ENCODE peak calls at places on chromosomes 2 and 18, in six cellular contexts. E, S, H, D, O and B are unnamed samples.

GRCh38 chr2:176380341-176380740 is 111.1 kb downstream of the MTX2 start:
- DNase-seq in S (no peak), H (no peak), D (no peak), O (no peak), E (no peak), B (no peak)

GRCh38 chr2:181340891-181341290 is 116.3 kb upstream of the ITGA4 start:
- DNase-seq in O (no peak), D (no peak), E (no peak), H (no peak), S (no peak), B (no peak)

GRCh38 chr2:3662239-3662638 is 4.2 kb downstream of the ALLC start:
- DNase-seq in E (no peak), O (no peak), D (no peak), H (no peak), S (no peak), B (no peak)

GRCh38 chr2:72988726-72989273 is 71.5 kb downstream of the EMX1 start:
- DNase-seq in E (peak), H (no peak), S (no peak), D (peak), O (no peak), B (peak)

GRCh38 chr2:183215917-183216316 is 91.7 kb downstream of the NUP35 start:
- DNase-seq in E (no peak), D (no peak), O (no peak), H (no peak), S (no peak), B (no peak)

GRCh38 chr2:238426568-238427434 is at the start of gene ASB1:
- DNase-seq in S (peak), D (peak), E (peak), O (peak), H (peak), B (peak)

GRCh38 chr2:237581751-237582746 is 8.5 kb downstream of the RAB17 start:
- DNase-seq in H (peak), D (peak), E (peak), S (peak), O (no peak), B (peak)

GRCh38 chr2:174669321-174669720 is 71.7 kb upstream of the WIPF1 start:
- DNase-seq in E (no peak), O (no peak), D (no peak), S (no peak), H (no peak), B (no peak)

GRCh38 chr2:96875498-96876035 is 5.7 kb upstream of the SEMA4C start:
- DNase-seq in S (no peak), O (no peak), E (no peak), D (no peak), H (no peak), B (no peak)

GRCh38 chr18:49193896-49194295 is 243.1 kb upstream of the SMAD7 start:
- DNase-seq in O (no peak), H (no peak), S (no peak), D (no peak), E (no peak), B (no peak)

GRCh38 chr2:8408560-8409460 is 273.0 kb upstream of the ID2 start:
- DNase-seq in O (no peak), E (no peak), D (no peak), H (no peak), S (no peak), B (no peak)

GRCh38 chr18:10089881-10090280 is 176.1 kb downstream of the VAPA start:
- DNase-seq in E (no peak), H (no peak), S (no peak), O (no peak), D (no peak), B (no peak)

GRCh38 chr2:157312866-157313486 is 12.6 kb downstream of the ERMN start:
- DNase-seq in E (no peak), D (no peak), H (no peak), S (no peak), O (no peak), B (no peak)

GRCh38 chr2:200305797-200306718 is at the start of gene SPATS2L:
- DNase-seq in D (peak), E (peak), O (peak), S (peak), H (peak), B (peak)

GRCh38 chr2:200968162-200968561 is 4.7 kb upstream of the ORC2 start:
- DNase-seq in H (no peak), O (no peak), S (no peak), E (no peak), D (no peak), B (no peak)

GRCh38 chr2:152573168-152573567 is 144.1 kb downstream of the PRPF40A start:
- DNase-seq in E (no peak), D (no peak), O (no peak), S (peak), H (no peak), B (no peak)

GRCh38 chr2:233084488-233084887 is 24.3 kb downstream of the INPP5D start:
- DNase-seq in D (peak), E (no peak), H (peak), S (no peak), O (no peak), B (peak)

GRCh38 chr2:121034551-121034950 is 250.5 kb downstream of the TFCP2L1 start:
- DNase-seq in S (no peak), D (no peak), E (no peak), O (no peak), H (no peak), B (no peak)

GRCh38 chr18:7979714-7980113 is 412.6 kb downstream of the PTPRM start:
- DNase-seq in D (no peak), H (no peak), E (no peak), S (no peak), O (no peak), B (no peak)

GRCh38 chr18:69647695-69648094 is 247.0 kb downstream of the DOK6 start:
- DNase-seq in H (no peak), E (no peak), S (no peak), D (no peak), O (no peak), B (no peak)

GRCh38 chr2:99722726-99723125 is 232.9 kb upstream of the REV1 start:
- DNase-seq in E (no peak), H (no peak), S (peak), O (no peak), D (no peak), B (no peak)

GRCh38 chr2:127347734-127348392 is 39.9 kb downstream of the MAP3K2 start:
- DNase-seq in S (no peak), E (no peak), H (no peak), O (no peak), D (no peak), B (no peak)
- H3K27ac ChIP-seq in S (no peak), E (no peak), H (no peak), O (no peak), D (no peak), B (peak)

GRCh38 chr2:37414470-37414949 is 70.1 kb downstream of the QPCT start:
- DNase-seq in E (no peak), O (no peak), S (peak), D (no peak), H (no peak), B (no peak)

GRCh38 chr2:37412201-37412600 is 67.8 kb downstream of the QPCT start:
- DNase-seq in H (no peak), E (no peak), S (no peak), D (no peak), O (no peak), B (no peak)

GRCh38 chr2:37417321-37417720 is 72.9 kb downstream of the QPCT start:
- DNase-seq in H (no peak), E (no peak), D (no peak), O (no peak), S (no peak), B (no peak)

GRCh38 chr2:37418956-37419355 is 74.5 kb downstream of the QPCT start:
- DNase-seq in S (no peak), O (no peak), D (no peak), E (no peak), H (no peak), B (no peak)

GRCh38 chr2:37415128-37415817 is 70.8 kb downstream of the QPCT start:
- DNase-seq in D (no peak), E (no peak), H (no peak), O (no peak), S (peak), B (no peak)
- TF ChIP-seq CTCF in D (no peak), E (no peak), H (no peak), O (no peak), S (no peak), B (no peak)

GRCh38 chr2:165407464-165407863 is 62.0 kb upstream of the CSRNP3 start:
- DNase-seq in E (no peak), O (no peak), D (no peak), S (no peak), H (no peak), B (no peak)
- H3K27ac ChIP-seq in E (no peak), O (no peak), D (no peak), S (no peak), H (no peak), B (no peak)

GRCh38 chr2:36785179-36785795 is 88.8 kb downstream of the VIT start:
- DNase-seq in O (no peak), D (no peak), S (peak), E (no peak), H (peak), B (peak)
- TF ChIP-seq CTCF in O (peak), D (peak), S (peak), E (peak), H (peak), B (peak)

DNA sequence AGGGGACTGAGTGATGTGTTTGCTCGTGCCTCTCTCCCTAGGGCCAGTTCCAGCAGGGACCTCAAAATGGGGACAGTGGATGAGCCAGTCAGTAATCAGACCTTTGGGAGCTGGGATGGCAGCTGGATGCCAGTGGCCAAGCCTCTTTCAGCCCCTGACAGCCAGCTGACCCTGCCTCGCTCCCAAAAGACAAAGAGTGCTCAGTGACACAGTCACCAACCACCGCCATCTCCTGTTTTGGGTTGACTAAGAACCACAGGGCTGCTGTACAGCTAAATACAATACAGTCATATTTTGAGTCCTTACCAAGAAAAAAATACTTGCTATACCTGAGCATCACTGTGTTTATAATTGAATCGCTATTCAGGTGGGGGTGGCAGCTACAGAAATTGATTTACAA is 75.7 kb downstream of the POU3F3 start:
- DNase-seq in S (no peak), H (no peak), O (no peak), D (no peak), E (no peak), B (no peak)
- H3K27ac ChIP-seq in S (no peak), H (no peak), O (no peak), D (no peak), E (no peak), B (no peak)

DNA sequence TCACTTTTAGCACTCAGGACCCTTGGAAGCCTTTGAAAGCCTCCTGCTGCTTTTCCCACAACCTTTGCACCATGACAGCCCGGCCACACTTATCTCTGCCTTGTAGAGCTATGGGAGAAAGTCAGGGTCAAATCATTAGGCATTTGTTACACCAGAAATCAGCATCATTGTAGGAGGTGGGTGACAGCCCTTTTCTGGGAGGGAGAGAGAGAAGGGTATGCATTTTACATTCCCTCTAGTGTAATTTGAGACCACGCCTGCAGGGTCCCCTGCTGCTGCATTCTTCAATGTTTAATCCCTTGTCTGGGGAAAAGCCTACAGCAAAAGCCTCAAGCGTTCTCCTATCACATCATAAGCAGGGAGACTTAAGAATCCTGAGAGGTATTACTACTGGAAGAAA is 766.8 kb upstream of the FAM98A start:
- DNase-seq in D (no peak), O (no peak), H (no peak), S (no peak), E (no peak), B (no peak)
- TF ChIP-seq CTCF in D (no peak), O (no peak), H (no peak), S (no peak), E (no peak), B (no peak)

GRCh38 chr18:73099759-73100158 is 232.0 kb upstream of the NETO1 start:
- DNase-seq in E (no peak), S (no peak), O (no peak), D (no peak), H (no peak), B (no peak)
- H3K27ac ChIP-seq in E (no peak), S (no peak), O (no peak), D (no peak), H (no peak), B (no peak)

DNA sequence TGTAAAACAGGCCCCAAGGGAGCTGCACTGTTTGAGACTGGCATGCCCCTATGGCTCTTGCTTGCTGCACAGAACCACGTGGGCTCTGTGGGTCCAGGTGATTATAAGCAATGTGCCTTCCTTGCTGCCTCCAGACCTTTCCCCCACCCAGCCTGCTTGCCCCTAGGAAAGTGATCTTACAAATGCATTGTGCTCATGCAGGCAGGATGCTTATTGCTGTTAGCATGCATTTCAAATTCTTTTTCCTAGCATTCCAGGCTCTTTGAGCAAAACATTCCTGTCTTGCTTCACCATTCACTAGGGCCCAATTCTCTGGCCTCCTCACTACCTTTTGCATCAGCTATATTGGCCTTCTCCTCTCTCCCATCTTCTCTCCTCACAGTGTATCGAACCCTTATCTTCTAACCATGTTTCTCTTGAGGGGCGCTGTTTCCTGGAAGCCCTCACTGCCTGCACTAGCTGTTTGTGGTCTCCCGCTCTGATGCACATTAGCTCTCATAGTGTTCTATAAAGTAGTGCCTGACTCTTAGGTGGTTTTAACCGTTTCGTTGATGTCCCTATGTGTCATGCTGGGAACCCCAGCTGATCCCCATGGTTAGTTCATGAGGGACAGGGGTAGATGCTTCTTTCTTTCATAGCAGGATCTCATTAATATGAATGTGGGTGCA is 152.9 kb upstream of the EPAS1 start:
- DNase-seq in S (no peak), E (no peak), D (no peak), O (no peak), H (no peak), B (no peak)
- TF ChIP-seq CTCF in S (no peak), E (no peak), D (no peak), O (no peak), H (no peak), B (no peak)

DNA sequence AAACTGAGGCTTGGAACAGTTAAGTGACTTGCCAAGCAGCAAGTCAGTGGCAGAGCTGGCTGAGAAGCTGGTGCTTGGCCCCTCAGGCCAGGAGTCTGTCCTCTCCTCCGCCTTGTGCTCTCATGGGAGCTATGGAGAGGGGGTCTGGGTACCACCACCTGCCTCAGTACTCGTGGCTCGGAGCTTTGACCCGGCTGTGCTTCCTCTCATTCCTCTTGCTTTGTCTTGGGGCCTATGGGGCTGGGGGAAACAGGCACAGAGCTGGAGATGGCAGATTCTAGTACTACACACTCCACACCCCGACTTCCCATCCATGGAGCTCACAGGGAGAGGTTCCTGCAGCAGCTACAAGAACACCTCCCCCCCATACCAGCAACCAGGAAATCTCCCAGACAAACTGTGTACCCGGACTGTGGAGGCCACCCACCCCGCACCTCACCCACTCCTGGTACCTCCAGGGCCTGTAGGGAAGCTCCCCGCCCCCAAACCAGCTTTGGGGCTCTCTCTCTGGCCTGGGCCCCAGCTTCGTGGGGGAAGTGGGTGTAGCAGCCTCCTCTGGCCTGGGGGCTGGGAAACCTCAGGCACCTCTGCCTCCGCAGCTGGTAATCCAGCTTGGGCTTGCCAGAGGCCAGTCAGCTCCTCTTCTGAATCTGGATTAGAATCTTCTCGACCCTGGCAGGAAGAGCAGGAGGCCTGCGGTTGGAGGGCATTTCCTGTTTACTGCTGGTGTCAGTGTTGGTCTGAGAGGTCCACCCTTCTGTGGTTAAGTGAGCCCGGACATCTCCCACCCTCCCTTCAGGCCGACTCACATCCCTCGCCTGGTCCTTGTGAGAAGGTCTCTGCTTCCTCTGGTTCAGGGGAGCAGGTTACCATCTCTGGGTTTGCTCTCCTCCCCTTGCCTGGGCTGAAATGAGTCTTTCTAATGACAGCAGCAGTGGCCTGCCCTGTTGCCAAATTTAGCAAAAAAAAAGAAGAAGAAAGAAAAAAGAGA is 22.3 kb upstream of the RHOB start:
- DNase-seq in O (peak), S (peak), D (peak), E (no peak), H (peak), B (peak)
- H3K27ac ChIP-seq in O (peak), S (peak), D (peak), E (peak), H (no peak), B (peak)